ENCODE peak calls at places on chromosomes 3 and 15, in seven cellular contexts. X is activated T-cell treated with anti-CD3 and anti-CD28 coated beads, Interleukin-2, amount 50 U/mL, for 24 hours; B is HCT116; M is choroid plexus epithelial cell; K is astrocyte of the spinal cord; U is cardiac muscle cell; A is T47D. C is an unnamed sample.

GRCh38 chr3:37086918-37087317 is 87.5 kb downstream of the LRRFIP2 start:
- DNase-seq in X (no peak), B (no peak), M (no peak), K (no peak), U (no peak), A (no peak), C (no peak)

GRCh38 chr15:68364028-68364659 is 67.8 kb downstream of the ITGA11 start:
- DNase-seq in X (no peak), B (no peak), M (no peak), K (no peak), U (no peak), A (no peak), C (peak)

GRCh38 chr3:15693340-15693739 is 91.8 kb downstream of the BTD start:
- DNase-seq in X (no peak), B (no peak), M (no peak), K (peak), U (no peak), A (no peak), C (no peak)

GRCh38 chr15:96268421-96269204 is 61.9 kb upstream of the NR2F2 start:
- DNase-seq in X (no peak), B (no peak), M (peak), K (peak), U (no peak), A (no peak), C (no peak)

GRCh38 chr3:192825657-192826200 is 91.9 kb downstream of the MB21D2 start:
- DNase-seq in X (no peak), B (no peak), M (peak), K (no peak), U (no peak), A (no peak), C (no peak)

GRCh38 chr15:82553846-82554245 is 13.6 kb upstream of the RPS17 start:
- DNase-seq in X (no peak), B (no peak), M (no peak), K (no peak), U (no peak), A (no peak), C (no peak)

GRCh38 chr3:71444028-71444860 is 139.3 kb downstream of the FOXP1 start:
- DNase-seq in X (peak), B (no peak), M (peak), K (peak), U (no peak), A (peak), C (no peak)

GRCh38 chr3:140771030-140771677 is 93.3 kb downstream of the TRIM42 start:
- DNase-seq in X (no peak), B (no peak), M (no peak), K (no peak), U (no peak), A (no peak), C (no peak)

GRCh38 chr15:85752591-85752990 is 42.1 kb downstream of the KLHL25 start:
- DNase-seq in X (no peak), B (no peak), M (no peak), K (no peak), U (no peak), A (no peak), C (no peak)

GRCh38 chr3:50322386-50323091 is at the start of gene HYAL2:
- DNase-seq in X (no peak), B (no peak), M (no peak), K (no peak), U (no peak), A (no peak), C (no peak)

GRCh38 chr3:50655009-50655830 is 19.5 kb upstream of the DOCK3 start:
- DNase-seq in X (peak), B (no peak), M (peak), K (no peak), U (no peak), A (no peak), C (no peak)

GRCh38 chr15:90201944-90202375 is 830 bp downstream of the SEMA4B start:
- DNase-seq in X (no peak), B (no peak), M (no peak), K (no peak), U (peak), A (no peak), C (no peak)

GRCh38 chr15:79942656-79943481 is 28.1 kb downstream of the BCL2A1 start:
- DNase-seq in X (no peak), B (no peak), M (peak), K (peak), U (no peak), A (no peak), C (no peak)

GRCh38 chr15:86044981-86045380 is 34.7 kb upstream of the AGBL1 start:
- DNase-seq in X (no peak), B (no peak), M (no peak), K (no peak), U (no peak), A (no peak), C (no peak)

GRCh38 chr3:125069452-125069851 is 13.7 kb upstream of the HEG1 start:
- DNase-seq in X (no peak), B (no peak), M (no peak), K (no peak), U (no peak), A (no peak), C (no peak)

GRCh38 chr3:28215407-28215806 is 26.0 kb upstream of the CMC1 start:
- DNase-seq in X (no peak), B (no peak), M (no peak), K (no peak), U (no peak), A (no peak), C (no peak)

GRCh38 chr15:90046846-90047481 is 45.8 kb downstream of the ZNF710 start:
- DNase-seq in X (no peak), B (no peak), M (no peak), K (no peak), U (peak), A (peak), C (no peak)

GRCh38 chr3:94036909-94037507 is 8.6 kb upstream of the STX19 start:
- DNase-seq in X (no peak), B (peak), M (peak), K (peak), U (no peak), A (peak), C (no peak)

GRCh38 chr3:61247191-61247590 is 4.1 kb downstream of the FHIT start:
- DNase-seq in X (no peak), B (no peak), M (no peak), K (no peak), U (no peak), A (no peak), C (no peak)

GRCh38 chr3:42667523-42668402 is 14.3 kb downstream of the ZBTB47 start:
- DNase-seq in X (no peak), B (no peak), M (no peak), K (no peak), U (no peak), A (peak), C (no peak)

GRCh38 chr15:85479071-85479647 is 98.8 kb downstream of the AKAP13 start:
- DNase-seq in X (no peak), B (no peak), M (peak), K (peak), U (no peak), A (no peak), C (no peak)